ENCODE peak calls at places on chromosomes 12 and 14, in six cellular contexts. One of them, this sample, is unnamed.

GRCh38 chr12:81231574-81232368 is 153.9 kb downstream of the ACSS3 start:
- DNase-seq in GM12878: no peak
- DNase-seq in H1: no peak
- DNase-seq in HepG2: no peak
- DNase-seq in GM12891: no peak
- DNase-seq in K562: no peak
- DNase-seq in this sample: no peak

GRCh38 chr12:102902093-102902492 is 15.0 kb downstream of the PAH start:
- DNase-seq in HepG2: no peak
- DNase-seq in GM12878: no peak
- DNase-seq in H1: no peak
- DNase-seq in K562: no peak
- DNase-seq in GM12891: no peak
- DNase-seq in this sample: no peak

GRCh38 chr14:24828486-24828885 is 194.5 kb upstream of the GZMB start:
- DNase-seq in H1: no peak
- DNase-seq in GM12878: no peak
- DNase-seq in K562: no peak
- DNase-seq in HepG2: no peak
- DNase-seq in GM12891: no peak
- DNase-seq in this sample: no peak

GRCh38 chr12:10122689-10123088 is 7.3 kb downstream of the CLEC7A start:
- DNase-seq in H1: no peak
- DNase-seq in HepG2: peak
- DNase-seq in GM12891: no peak
- DNase-seq in GM12878: no peak
- DNase-seq in K562: no peak
- DNase-seq in this sample: no peak

GRCh38 chr14:72850360-72850759 is 43.5 kb downstream of the DPF3 start:
- DNase-seq in K562: no peak
- DNase-seq in GM12878: no peak
- DNase-seq in HepG2: peak
- DNase-seq in H1: no peak
- DNase-seq in GM12891: no peak
- DNase-seq in this sample: no peak

GRCh38 chr12:27163894-27164293 is 80.2 kb upstream of the STK38L start:
- DNase-seq in GM12891: no peak
- DNase-seq in H1: no peak
- DNase-seq in K562: no peak
- DNase-seq in GM12878: no peak
- DNase-seq in HepG2: no peak
- DNase-seq in this sample: no peak

GRCh38 chr12:2094597-2094996 is 41.8 kb downstream of the CACNA1C start:
- DNase-seq in GM12891: no peak
- DNase-seq in GM12878: no peak
- DNase-seq in K562: no peak
- DNase-seq in H1: no peak
- DNase-seq in HepG2: no peak
- DNase-seq in this sample: no peak

GRCh38 chr14:75222208-75222701 is 45.8 kb upstream of the TMED10 start:
- DNase-seq in GM12878: peak
- DNase-seq in GM12891: no peak
- DNase-seq in K562: peak
- DNase-seq in H1: peak
- DNase-seq in HepG2: no peak
- DNase-seq in this sample: peak

GRCh38 chr12:31959051-31959700 is at the start of gene RESF1:
- DNase-seq in GM12878: peak
- DNase-seq in HepG2: peak
- DNase-seq in H1: peak
- DNase-seq in GM12891: peak
- DNase-seq in K562: peak
- DNase-seq in this sample: peak

GRCh38 chr12:31961137-31961536 is 1.9 kb downstream of the RESF1 start:
- DNase-seq in H1: no peak
- DNase-seq in GM12891: no peak
- DNase-seq in GM12878: no peak
- DNase-seq in K562: no peak
- DNase-seq in HepG2: no peak
- DNase-seq in this sample: no peak

GRCh38 chr12:31958601-31959000 is 614 bp upstream of the RESF1 start:
- DNase-seq in HepG2: peak
- DNase-seq in K562: peak
- DNase-seq in GM12891: no peak
- DNase-seq in GM12878: no peak
- DNase-seq in H1: no peak
- DNase-seq in this sample: no peak

GRCh38 chr12:31962076-31962475 is 2.9 kb downstream of the RESF1 start:
- DNase-seq in K562: no peak
- DNase-seq in H1: no peak
- DNase-seq in GM12891: no peak
- DNase-seq in GM12878: no peak
- DNase-seq in HepG2: no peak
- DNase-seq in this sample: no peak

DNA sequence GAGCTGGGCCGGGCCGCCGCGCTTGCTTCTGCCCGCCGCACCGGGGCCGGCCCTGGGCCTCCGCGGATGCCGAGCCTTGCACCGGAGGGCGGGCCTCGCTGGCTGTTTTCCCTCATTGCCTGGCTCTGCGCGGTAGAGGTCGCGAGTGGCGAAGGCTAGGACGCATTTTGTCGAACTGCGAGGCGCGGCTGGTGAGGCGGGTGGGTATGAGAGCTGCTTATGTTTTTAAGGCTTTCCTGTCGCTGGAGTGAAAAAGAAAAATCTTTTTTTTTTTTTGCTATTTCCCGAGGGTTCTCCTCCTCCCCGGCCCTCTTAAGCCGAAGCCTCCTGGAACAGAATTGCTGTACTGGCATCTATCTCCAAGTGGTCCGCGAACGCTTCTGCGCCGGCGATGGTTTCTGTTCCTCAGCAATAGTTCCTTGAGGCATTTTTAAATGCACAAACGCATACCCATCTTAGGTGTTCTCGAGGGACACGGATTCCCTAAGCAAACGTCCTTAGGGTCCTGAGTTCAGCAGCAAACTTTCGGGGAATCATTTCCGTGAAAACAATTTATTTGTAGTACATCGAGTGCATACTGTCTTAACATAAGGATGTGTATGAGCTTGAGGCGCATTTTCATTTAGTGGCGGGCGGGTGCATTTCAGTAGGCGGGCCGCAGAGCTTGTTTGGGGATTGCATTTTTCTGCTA is 631 bp downstream of the RESF1 start:
- DNase-seq in K562: peak
- DNase-seq in H1: no peak
- DNase-seq in HepG2: peak
- DNase-seq in GM12878: peak
- DNase-seq in GM12891: no peak
- DNase-seq in this sample: peak
- TF ChIP-seq TAF1 in K562: no peak
- TF ChIP-seq TAF1 in H1: no peak
- TF ChIP-seq TAF1 in HepG2: no peak
- TF ChIP-seq TAF1 in GM12878: peak
- TF ChIP-seq TAF1 in GM12891: no peak
- TF ChIP-seq TAF1 in this sample: no peak

DNA sequence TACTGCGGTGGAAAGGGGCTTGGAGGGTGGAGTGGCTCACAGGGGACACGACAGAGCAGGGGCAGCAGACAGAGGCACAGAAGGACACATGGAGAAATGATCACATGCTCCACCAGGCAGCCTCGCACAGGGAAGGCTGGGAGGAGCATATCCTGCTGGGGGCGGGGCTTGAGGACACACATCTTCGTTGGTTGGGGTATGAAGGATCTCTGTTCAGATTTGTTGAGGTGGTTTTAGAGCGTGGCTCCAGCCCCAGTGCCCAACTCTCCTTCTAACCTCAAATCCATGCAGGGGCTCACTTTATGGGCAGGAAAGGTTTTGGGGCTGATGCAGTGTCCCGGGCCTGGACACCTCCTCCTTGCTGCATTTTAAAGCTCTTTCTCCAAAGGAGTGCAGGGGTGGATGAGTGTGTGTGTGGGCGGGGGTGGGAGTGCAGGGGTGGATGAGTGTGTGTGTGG is 741 bp upstream of the P3H3 start:
- DNase-seq in K562: peak
- DNase-seq in GM12878: no peak
- DNase-seq in HepG2: peak
- DNase-seq in H1: no peak
- DNase-seq in GM12891: no peak
- DNase-seq in this sample: no peak
- TF ChIP-seq POLR2A in K562: peak
- TF ChIP-seq POLR2A in GM12878: no peak
- TF ChIP-seq POLR2A in HepG2: no peak
- TF ChIP-seq POLR2A in H1: no peak
- TF ChIP-seq POLR2A in GM12891: no peak
- TF ChIP-seq POLR2A in this sample: no peak

DNA sequence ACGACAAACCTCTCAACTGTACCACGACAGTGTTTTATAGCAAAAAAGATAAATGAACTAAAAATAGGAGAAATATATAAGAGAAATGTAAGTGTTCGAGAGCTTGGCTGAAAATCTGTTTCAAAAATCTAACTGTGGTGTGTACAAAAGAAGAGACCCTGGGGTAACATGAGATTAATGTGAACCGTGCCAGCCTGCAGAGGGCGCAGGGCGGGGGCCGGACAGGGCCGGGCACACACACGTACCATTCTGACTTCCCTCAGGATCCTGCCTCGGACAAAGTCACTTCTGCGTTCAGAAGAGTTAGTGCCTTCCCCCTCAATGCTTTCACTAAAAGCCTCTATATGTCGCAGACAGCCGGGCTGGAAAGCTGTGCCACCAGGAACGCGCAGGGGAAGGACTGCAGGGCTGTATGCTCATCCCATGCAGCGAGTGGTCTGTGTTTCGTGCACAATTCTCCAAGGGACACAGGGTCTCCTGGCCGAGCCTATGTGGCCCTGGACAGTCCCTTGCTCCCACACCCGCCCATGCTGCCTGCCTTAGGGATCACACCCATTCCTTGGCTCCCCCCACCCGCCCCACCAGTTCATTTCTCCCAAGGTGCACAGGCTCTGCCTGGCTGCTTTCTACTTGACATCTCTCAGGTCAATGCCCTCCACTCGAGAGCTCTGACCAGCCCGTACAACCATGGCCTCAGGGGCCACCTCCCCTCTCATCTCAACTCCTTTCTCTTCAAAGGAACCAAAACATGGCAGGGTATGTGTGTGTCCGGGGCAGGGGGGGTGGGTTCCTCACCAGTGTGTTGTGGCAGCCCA is 8.5 kb downstream of the CDCA4 start:
- DNase-seq in K562: no peak
- DNase-seq in HepG2: no peak
- DNase-seq in GM12891: no peak
- DNase-seq in H1: no peak
- DNase-seq in GM12878: no peak
- DNase-seq in this sample: no peak
- TF ChIP-seq TAF1 in K562: no peak
- TF ChIP-seq TAF1 in HepG2: no peak
- TF ChIP-seq TAF1 in GM12891: no peak
- TF ChIP-seq TAF1 in H1: no peak
- TF ChIP-seq TAF1 in GM12878: no peak
- TF ChIP-seq TAF1 in this sample: no peak

GRCh38 chr14:32077081-32078029 is at the start of gene ARHGAP5:
- DNase-seq in H1: no peak
- DNase-seq in HepG2: peak
- DNase-seq in GM12891: peak
- DNase-seq in K562: no peak
- DNase-seq in GM12878: no peak
- DNase-seq in this sample: no peak
- TF ChIP-seq POLR2A in H1: no peak
- TF ChIP-seq POLR2A in HepG2: peak
- TF ChIP-seq POLR2A in GM12891: no peak
- TF ChIP-seq POLR2A in K562: peak
- TF ChIP-seq POLR2A in GM12878: peak
- TF ChIP-seq POLR2A in this sample: no peak

DNA sequence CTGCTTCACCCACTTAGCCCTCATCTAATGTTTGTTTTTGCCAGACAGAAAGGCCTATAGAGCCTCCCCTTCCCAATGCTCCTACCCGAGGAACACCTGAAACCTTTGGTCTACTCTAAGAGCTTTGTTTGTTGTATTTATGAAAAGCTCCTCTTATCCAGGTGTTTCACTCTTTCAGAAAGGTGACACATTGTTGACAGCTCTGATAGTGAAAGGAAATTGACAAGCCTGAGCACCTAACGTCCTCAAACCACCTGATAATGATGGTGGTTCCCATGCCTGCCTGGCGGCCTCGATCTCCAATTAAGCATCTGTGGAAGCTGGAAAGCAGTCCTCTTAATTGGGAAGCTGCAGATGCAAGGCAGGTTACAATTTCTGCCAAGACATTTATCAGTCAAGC is 288.4 kb downstream of the PDZRN4 start:
- DNase-seq in GM12878: no peak
- DNase-seq in K562: no peak
- DNase-seq in HepG2: no peak
- DNase-seq in GM12891: no peak
- DNase-seq in H1: no peak
- DNase-seq in this sample: no peak
- TF ChIP-seq TAF1 in GM12878: no peak
- TF ChIP-seq TAF1 in K562: no peak
- TF ChIP-seq TAF1 in HepG2: no peak
- TF ChIP-seq TAF1 in GM12891: no peak
- TF ChIP-seq TAF1 in H1: no peak
- TF ChIP-seq TAF1 in this sample: no peak

DNA sequence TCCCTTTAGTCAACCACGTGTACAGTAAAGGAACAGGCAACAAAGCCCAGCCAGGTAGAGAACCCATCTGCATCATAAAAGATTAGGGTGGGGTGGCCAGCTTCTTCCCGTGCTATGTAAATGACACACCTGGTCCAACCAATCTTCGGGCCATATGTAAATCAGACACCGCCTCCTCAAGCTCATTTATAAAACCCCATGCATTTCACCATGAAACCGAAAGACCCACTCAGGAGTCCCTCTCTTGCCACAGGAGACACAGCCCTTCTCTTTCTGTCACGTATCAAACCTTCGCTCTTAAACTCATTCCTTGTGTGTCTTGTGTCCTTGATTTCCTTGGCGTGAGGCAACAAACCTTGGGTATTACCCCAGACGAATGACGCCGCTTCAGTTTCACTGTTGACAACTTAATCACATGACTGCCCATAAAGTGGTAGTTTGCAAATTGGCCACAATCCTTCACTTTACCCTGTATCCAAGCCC is 59.8 kb upstream of the TBPL2 start:
- DNase-seq in GM12878: no peak
- DNase-seq in H1: no peak
- DNase-seq in GM12891: no peak
- DNase-seq in K562: peak
- DNase-seq in HepG2: peak
- DNase-seq in this sample: no peak
- TF ChIP-seq POLR2A in GM12878: no peak
- TF ChIP-seq POLR2A in H1: no peak
- TF ChIP-seq POLR2A in GM12891: no peak
- TF ChIP-seq POLR2A in K562: peak
- TF ChIP-seq POLR2A in HepG2: no peak
- TF ChIP-seq POLR2A in this sample: no peak

GRCh38 chr14:60878536-60878935 is 102.3 kb downstream of the TRMT5 start:
- DNase-seq in H1: no peak
- DNase-seq in GM12891: no peak
- DNase-seq in HepG2: no peak
- DNase-seq in GM12878: no peak
- DNase-seq in K562: no peak
- DNase-seq in this sample: no peak
- TF ChIP-seq TAF1 in H1: no peak
- TF ChIP-seq TAF1 in GM12891: no peak
- TF ChIP-seq TAF1 in HepG2: no peak
- TF ChIP-seq TAF1 in GM12878: no peak
- TF ChIP-seq TAF1 in K562: no peak
- TF ChIP-seq TAF1 in this sample: no peak

This sample was measured in GM12892.